ENCODE peak calls at places on chromosome 14, in five cellular contexts. W is GM12865, L is Peyer's patch, A is cardiac fibroblast, O is foreskin fibroblast. B is an unnamed sample.

GRCh38 chr14:103221781-103222358 is 98.6 kb downstream of the TNFAIP2 start:
- DNase-seq in W (no peak), L (no peak), A (no peak), O (no peak), B (no peak)

GRCh38 chr14:73773441-73774243 is 59.5 kb upstream of the PNMA1 start:
- DNase-seq in W (peak), L (no peak), A (no peak), O (no peak), B (no peak)

GRCh38 chr14:100416921-100417451 is 93.8 kb downstream of the SLC25A47 start:
- DNase-seq in W (no peak), L (peak), A (peak), O (peak), B (no peak)

GRCh38 chr14:65927871-65928270 is 515.3 kb downstream of the FUT8 start:
- DNase-seq in W (no peak), L (peak), A (no peak), O (no peak), B (no peak)

GRCh38 chr14:94018308-94018707 is 7.8 kb upstream of the OTUB2 start:
- DNase-seq in W (no peak), L (no peak), A (no peak), O (no peak), B (no peak)

GRCh38 chr14:98184467-98184866 is 1087.5 kb downstream of the BCL11B start:
- DNase-seq in W (no peak), L (no peak), A (no peak), O (no peak), B (no peak)

GRCh38 chr14:20820063-20820904 is 17.6 kb upstream of the RNASE1 start:
- DNase-seq in W (no peak), L (no peak), A (no peak), O (no peak), B (no peak)

GRCh38 chr14:105528859-105529505 is 2.6 kb downstream of the TMEM121 start:
- DNase-seq in W (peak), L (no peak), A (peak), O (no peak), B (no peak)

GRCh38 chr14:100408350-100409015 is 85.3 kb downstream of the SLC25A47 start:
- DNase-seq in W (no peak), L (peak), A (peak), O (no peak), B (no peak)

GRCh38 chr14:96938946-96939345 is 141.8 kb downstream of the VRK1 start:
- DNase-seq in W (peak), L (peak), A (no peak), O (no peak), B (peak)

GRCh38 chr14:99515301-99516155 is 34.3 kb downstream of the CCNK start:
- DNase-seq in W (no peak), L (peak), A (no peak), O (no peak), B (no peak)

GRCh38 chr14:70515796-70516195 is 19.0 kb downstream of the ADAM20 start:
- DNase-seq in W (no peak), L (no peak), A (peak), O (no peak), B (no peak)

GRCh38 chr14:104741108-104741802 is 11.7 kb upstream of the SIVA1 start:
- DNase-seq in W (no peak), L (no peak), A (no peak), O (no peak), B (no peak)

GRCh38 chr14:69373104-69373503 is 25.0 kb downstream of the ERH start:
- DNase-seq in W (no peak), L (no peak), A (no peak), O (no peak), B (no peak)

GRCh38 chr14:22311625-22312024 is 277.4 kb downstream of the DAD1 start:
- DNase-seq in W (no peak), L (no peak), A (no peak), O (no peak), B (no peak)

GRCh38 chr14:23646648-23647549 is 10.7 kb downstream of the DHRS2 start:
- DNase-seq in W (no peak), L (no peak), A (no peak), O (peak), B (no peak)

GRCh38 chr14:104143071-104143470 is 4.7 kb downstream of the KIF26A start:
- DNase-seq in W (no peak), L (no peak), A (no peak), O (no peak), B (no peak)

GRCh38 chr14:104874571-104875411 is 9.7 kb downstream of the CEP170B start:
- DNase-seq in W (no peak), L (no peak), A (no peak), O (no peak), B (no peak)

GRCh38 chr14:61426048-61426447 is 104.7 kb downstream of the PRKCH start:
- DNase-seq in W (no peak), L (no peak), A (no peak), O (no peak), B (no peak)

GRCh38 chr14:51095854-51096823 is 1.2 kb upstream of the TRIM9 start:
- DNase-seq in W (no peak), L (peak), A (peak), O (peak), B (no peak)

GRCh38 chr14:98227000-98227726 is 1044.8 kb downstream of the BCL11B start:
- DNase-seq in W (peak), L (no peak), A (no peak), O (no peak), B (peak)

GRCh38 chr14:64983439-64984310 is 3.0 kb upstream of the FNTB start:
- DNase-seq in W (peak), L (no peak), A (peak), O (peak), B (no peak)

GRCh38 chr14:26888592-26888991 is 290.8 kb upstream of the NOVA1 start:
- DNase-seq in W (no peak), L (no peak), A (no peak), O (no peak), B (no peak)

GRCh38 chr14:90747909-90748308 is 68.3 kb downstream of the TTC7B start:
- DNase-seq in W (no peak), L (no peak), A (no peak), O (no peak), B (no peak)

GRCh38 chr14:41350476-41350875 is 256.2 kb upstream of the LRFN5 start:
- DNase-seq in W (no peak), L (peak), A (no peak), O (no peak), B (no peak)

GRCh38 chr14:69191340-69192111 is at the start of gene EXD2:
- DNase-seq in W (peak), L (peak), A (peak), O (peak), B (peak)

GRCh38 chr14:31895206-31895605 is 181.9 kb upstream of the ARHGAP5 start:
- DNase-seq in W (no peak), L (no peak), A (peak), O (peak), B (no peak)

GRCh38 chr14:99119554-99119953 is 152.4 kb downstream of the BCL11B start:
- DNase-seq in W (no peak), L (no peak), A (no peak), O (no peak), B (no peak)

GRCh38 chr14:59870277-59871165 is at the start of gene RTN1:
- DNase-seq in W (peak), L (peak), A (peak), O (peak), B (peak)

GRCh38 chr14:24429395-24430142 is at the start of the genes CBLN3 and KHNYN:
- DNase-seq in W (peak), L (peak), A (peak), O (peak), B (peak)

GRCh38 chr14:75427482-75428229 is at the start of gene JDP2:
- DNase-seq in W (peak), L (peak), A (peak), O (peak), B (peak)

GRCh38 chr14:74503256-74503972 is 9.8 kb downstream of the ISCA2 start:
- DNase-seq in W (no peak), L (no peak), A (no peak), O (no peak), B (no peak)

GRCh38 chr14:67435603-67436002 is 23.6 kb upstream of the PLEK2 start:
- DNase-seq in W (no peak), L (no peak), A (no peak), O (no peak), B (no peak)

GRCh38 chr14:67440513-67440912 is 28.5 kb upstream of the PLEK2 start:
- DNase-seq in W (no peak), L (peak), A (no peak), O (no peak), B (no peak)

GRCh38 chr14:67432088-67432564 is 20.2 kb upstream of the PLEK2 start:
- DNase-seq in W (no peak), L (no peak), A (no peak), O (peak), B (no peak)

GRCh38 chr14:67438969-67439368 is 27.0 kb upstream of the PLEK2 start:
- DNase-seq in W (no peak), L (no peak), A (no peak), O (no peak), B (no peak)

DNA sequence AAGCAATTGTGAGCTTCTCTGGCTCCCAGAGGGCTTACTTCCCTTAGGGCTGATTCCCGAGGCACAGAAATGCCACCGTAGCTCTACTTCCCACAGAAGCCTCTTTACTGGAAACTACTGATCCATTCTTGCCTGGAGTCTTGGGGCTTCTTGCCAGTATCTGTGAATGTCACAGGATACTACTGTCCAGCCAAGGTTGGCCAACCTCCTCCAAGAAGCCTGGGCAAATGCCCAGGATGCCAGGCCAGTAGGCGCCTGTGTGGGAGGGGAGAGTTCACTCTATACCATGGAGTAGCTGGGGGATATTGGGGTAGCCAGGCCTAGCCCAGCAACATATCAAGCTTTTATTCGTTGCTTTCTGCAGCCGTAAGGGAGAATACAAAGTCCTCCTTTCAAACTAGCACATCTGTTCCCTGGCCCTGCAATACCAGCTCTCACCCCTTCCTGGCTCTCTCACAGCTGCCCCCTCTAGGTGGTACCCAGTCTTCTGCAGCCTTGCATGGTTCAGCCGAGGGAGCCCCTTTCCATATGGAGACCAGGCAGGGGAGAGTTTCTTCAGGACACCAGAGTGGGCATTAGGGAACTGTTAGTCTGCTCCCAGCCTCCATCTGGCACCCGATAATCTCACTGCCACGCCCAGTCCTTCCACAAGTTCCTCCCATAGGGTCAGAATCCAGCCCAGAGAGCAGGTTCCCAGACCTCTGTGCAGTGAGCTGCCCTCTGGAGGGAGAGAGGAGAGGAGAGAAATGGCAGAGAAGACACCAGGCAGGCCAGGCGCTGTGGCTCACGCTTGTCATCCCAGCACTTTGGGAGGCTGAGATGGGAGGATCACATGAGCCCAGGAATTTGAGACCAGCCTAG is 24.3 kb upstream of the PLEK2 start:
- DNase-seq in W (no peak), L (peak), A (no peak), O (no peak), B (no peak)
- TF ChIP-seq CTCF in W (no peak), L (peak), A (no peak), O (no peak), B (no peak)

GRCh38 chr14:55425091-55425490 is 13.5 kb upstream of the ATG14 start:
- DNase-seq in W (no peak), L (no peak), A (peak), O (no peak), B (no peak)
- TF ChIP-seq CTCF in W (no peak), L (no peak), A (peak), O (peak), B (no peak)

DNA sequence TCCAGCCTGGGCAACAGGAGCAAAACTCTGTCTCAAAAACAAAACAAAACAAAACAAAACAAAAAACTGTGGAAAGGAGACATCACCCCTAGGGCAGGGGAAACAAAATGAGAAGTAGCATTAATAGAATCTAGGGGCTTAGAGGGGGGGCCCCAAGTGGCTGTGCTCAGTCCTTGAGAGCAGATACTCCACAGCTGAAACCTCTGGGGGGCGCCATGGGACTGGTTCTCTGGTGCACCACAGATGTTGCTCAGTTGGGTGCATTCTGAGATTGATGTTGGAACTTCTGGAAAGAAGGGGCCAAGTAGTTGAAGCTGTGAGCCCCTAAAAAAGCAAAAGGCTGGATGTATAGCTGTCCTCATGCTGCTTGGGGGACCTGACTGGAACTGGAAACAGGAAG is 11.8 kb upstream of the SYNE2 start:
- DNase-seq in W (no peak), L (peak), A (peak), O (no peak), B (no peak)
- TF ChIP-seq CTCF in W (no peak), L (peak), A (peak), O (no peak), B (no peak)

GRCh38 chr14:82011460-82011859 is 477.8 kb upstream of the SEL1L start:
- DNase-seq in W (no peak), L (no peak), A (no peak), O (no peak), B (no peak)

GRCh38 chr14:82009993-82010392 is 476.3 kb upstream of the SEL1L start:
- DNase-seq in W (no peak), L (no peak), A (no peak), O (no peak), B (no peak)

GRCh38 chr14:82003418-82003817 is 469.8 kb upstream of the SEL1L start:
- DNase-seq in W (no peak), L (no peak), A (no peak), O (no peak), B (no peak)

GRCh38 chr14:82009076-82009475 is 475.4 kb upstream of the SEL1L start:
- DNase-seq in W (no peak), L (no peak), A (no peak), O (no peak), B (no peak)
- TF ChIP-seq CTCF in W (peak), L (peak), A (no peak), O (no peak), B (no peak)

GRCh38 chr14:45664668-45665356 is 411.8 kb upstream of the MIS18BP1 start:
- DNase-seq in W (no peak), L (no peak), A (no peak), O (no peak), B (no peak)
- TF ChIP-seq CTCF in W (no peak), L (no peak), A (peak), O (no peak), B (no peak)

GRCh38 chr14:85535916-85536834 is 6.2 kb downstream of the FLRT2 start:
- DNase-seq in W (no peak), L (no peak), A (peak), O (no peak), B (no peak)
- TF ChIP-seq CTCF in W (no peak), L (peak), A (peak), O (peak), B (no peak)

GRCh38 chr14:67421356-67422224 is 9.6 kb upstream of the PLEK2 start:
- DNase-seq in W (no peak), L (no peak), A (no peak), O (no peak), B (no peak)

GRCh38 chr14:67417633-67418032 is 5.7 kb upstream of the PLEK2 start:
- DNase-seq in W (no peak), L (no peak), A (peak), O (no peak), B (no peak)

GRCh38 chr14:67418368-67419174 is 6.6 kb upstream of the PLEK2 start:
- DNase-seq in W (no peak), L (peak), A (peak), O (no peak), B (no peak)

GRCh38 chr14:67423424-67423823 is 11.5 kb upstream of the PLEK2 start:
- DNase-seq in W (no peak), L (no peak), A (no peak), O (no peak), B (no peak)

GRCh38 chr14:67420102-67420739 is 8.3 kb upstream of the PLEK2 start:
- DNase-seq in W (peak), L (peak), A (no peak), O (no peak), B (no peak)
- TF ChIP-seq CTCF in W (peak), L (peak), A (peak), O (peak), B (peak)

GRCh38 chr14:101845896-101846295 is 84.4 kb downstream of the PPP2R5C start:
- DNase-seq in W (no peak), L (no peak), A (no peak), O (no peak), B (no peak)
- TF ChIP-seq CTCF in W (no peak), L (no peak), A (no peak), O (no peak), B (no peak)

DNA sequence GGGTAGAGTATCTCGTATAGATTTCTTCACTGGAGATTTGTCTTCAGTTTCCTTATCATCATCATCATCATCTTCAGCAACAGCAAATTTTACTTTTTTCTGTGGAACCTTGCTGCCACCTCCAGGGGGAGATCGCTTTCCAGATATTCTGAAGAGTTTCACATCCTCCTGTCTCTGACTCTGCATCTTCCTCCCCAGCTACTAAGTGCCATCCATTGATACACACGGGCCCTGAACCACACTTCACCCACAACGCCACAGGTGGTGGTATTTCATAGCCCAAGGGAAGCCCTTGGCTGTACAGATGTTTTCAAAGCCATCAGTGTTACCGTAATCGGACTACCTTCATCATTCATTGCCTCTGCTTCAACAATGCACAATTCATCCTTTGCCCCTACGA is 82.2 kb downstream of the PPP2R5C start:
- DNase-seq in W (peak), L (peak), A (no peak), O (no peak), B (peak)
- TF ChIP-seq CTCF in W (peak), L (peak), A (peak), O (peak), B (peak)

B was measured in GM10248.